ENCODE peak calls at places on chromosomes 13 and 19, in four cellular contexts. G, H, M and L are unnamed samples.

GRCh38 chr19:2534374-2535050 is 58.6 kb downstream of the GADD45B start:
- DNase-seq in M (no peak), H (peak), G (no peak), L (no peak)

GRCh38 chr13:108326318-108326717 is 56.8 kb downstream of the TNFSF13B start:
- DNase-seq in H (no peak), G (peak), M (no peak), L (peak)

GRCh38 chr13:29456419-29456818 is 139.1 kb downstream of the SLC7A1 start:
- DNase-seq in M (no peak), G (no peak), H (no peak), L (no peak)

GRCh38 chr19:1355258-1355973 is 28.3 kb upstream of the NDUFS7 start:
- DNase-seq in M (peak), H (no peak), G (peak), L (peak)

GRCh38 chr13:101512650-101513049 is 60.2 kb downstream of the ITGBL1 start:
- DNase-seq in H (no peak), M (no peak), G (peak), L (no peak)

GRCh38 chr13:33509642-33510229 is 224.2 kb upstream of the STARD13 start:
- DNase-seq in M (no peak), H (no peak), G (no peak), L (no peak)

GRCh38 chr13:99980201-99981114 is 1.1 kb upstream of the ZIC2 start:
- DNase-seq in G (peak), M (peak), H (peak), L (peak)

GRCh38 chr13:34577051-34577450 is 365.0 kb upstream of the NBEA start:
- DNase-seq in H (no peak), M (no peak), G (peak), L (no peak)

GRCh38 chr13:108313382-108313781 is 43.9 kb downstream of the TNFSF13B start:
- DNase-seq in G (no peak), M (no peak), H (no peak), L (no peak)

GRCh38 chr19:6551607-6552450 is 21.0 kb downstream of the TNFSF9 start:
- DNase-seq in M (peak), H (peak), G (no peak), L (no peak)

GRCh38 chr19:30116530-30116929 is 174.5 kb downstream of the URI1 start:
- DNase-seq in G (no peak), H (no peak), M (no peak), L (no peak)